ENCODE peak calls at places on chromosome 10, in five cellular contexts. K is cardiac fibroblast; H is NCI-H446 treated with DMSO at 0.1 percent for 48 hours; S is activated CD4-positive, alpha-beta memory T cell treated with anti-CD3 and anti-CD28 coated beads for 36 hours; G is activated effector memory CD4-positive, alpha-beta T cell treated with anti-CD3 and anti-CD28 coated beads, Interleukin-2, amount 50 U/mL, for 16 hours. R is an unnamed sample.
A peak's percentile ranks its signal among the peaks of the same experiment; 100 is the strongest.

GRCh38 chr10:4174197-4174596 is 389.2 kb upstream of the KLF6 start:
- DNase-seq in K (peak; percentile 5), H (no peak), S (no peak), G (no peak), R (no peak)

GRCh38 chr10:14093735-14094484 is 236.8 kb downstream of the FRMD4A start:
- DNase-seq in K (peak; percentile 68), H (peak; percentile 9), S (no peak), G (no peak), R (no peak)

GRCh38 chr10:8825611-8826010 is 771.1 kb downstream of the GATA3 start:
- DNase-seq in K (no peak), H (no peak), S (no peak), G (no peak), R (no peak)

GRCh38 chr10:43772191-43772590 is 123.5 kb upstream of the ZNF32 start:
- DNase-seq in K (no peak), H (no peak), S (no peak), G (no peak), R (no peak)

GRCh38 chr10:46306550-46307184 is 19.9 kb downstream of the ANTXRL start:
- DNase-seq in K (no peak), H (no peak), S (no peak), G (no peak), R (no peak)

GRCh38 chr10:128318868-128319267 is 192.6 kb upstream of the MKI67 start:
- DNase-seq in K (no peak), H (no peak), S (no peak), G (no peak), R (no peak)

GRCh38 chr10:52032681-52033629 is 281.1 kb upstream of the DKK1 start:
- DNase-seq in K (no peak), H (no peak), S (no peak), G (no peak), R (no peak)

GRCh38 chr10:17915181-17915580 is 36.5 kb upstream of the SLC39A12 start:
- DNase-seq in K (peak; percentile 48), H (no peak), S (no peak), G (no peak), R (no peak)

GRCh38 chr10:79424221-79425073 is 21.0 kb downstream of the ZCCHC24 start:
- DNase-seq in K (peak; percentile 58), H (no peak), S (no peak), G (no peak), R (no peak)

GRCh38 chr10:127063762-127064161 is 132.6 kb downstream of the INSYN2A start:
- DNase-seq in K (no peak), H (no peak), S (no peak), G (no peak), R (no peak)

GRCh38 chr10:116385994-116386809 is 41.4 kb upstream of the PNLIPRP3 start:
- DNase-seq in K (peak; percentile 46), H (no peak), S (no peak), G (no peak), R (no peak)

GRCh38 chr10:110724937-110725336 is 80.8 kb downstream of the RBM20 start:
- DNase-seq in K (no peak), H (no peak), S (no peak), G (no peak), R (no peak)

GRCh38 chr10:74011016-74011415 is 13.1 kb downstream of the VCL start:
- DNase-seq in K (no peak), H (no peak), S (no peak), G (no peak), R (no peak)

GRCh38 chr10:80600251-80600650 is 62.5 kb downstream of the SH2D4B start:
- DNase-seq in K (no peak), H (no peak), S (no peak), G (no peak), R (no peak)